ENCODE peak calls at places on chromosomes 11 and 22, in eight cellular contexts. One of them, this sample, is unnamed.
A peak's percentile ranks its signal among the peaks of the same experiment; 100 is the strongest.

GRCh38 chr11:125373426-125374391 is 122.4 kb downstream of the FEZ1 start:
- DNase-seq in amniotic stem cell: no peak
- DNase-seq in IMR-90: peak; percentile 44
- DNase-seq in mesendoderm: peak; percentile 36
- DNase-seq in activated naive CD8-positive, alpha-beta T cell treated with anti-CD3 and anti-CD28 coated beads, Interleukin-2, amount 50 U/mL, for 24 hours: no peak
- DNase-seq in naive thymus-derived CD4-positive, alpha-beta T cell: no peak
- DNase-seq in AG04449: no peak
- DNase-seq in globus pallidus: no peak
- DNase-seq in this sample: no peak

GRCh38 chr11:106872246-106872645 is 146.0 kb downstream of the GUCY1A2 start:
- DNase-seq in amniotic stem cell: no peak
- DNase-seq in IMR-90: no peak
- DNase-seq in mesendoderm: no peak
- DNase-seq in activated naive CD8-positive, alpha-beta T cell treated with anti-CD3 and anti-CD28 coated beads, Interleukin-2, amount 50 U/mL, for 24 hours: no peak
- DNase-seq in naive thymus-derived CD4-positive, alpha-beta T cell: no peak
- DNase-seq in AG04449: no peak
- DNase-seq in globus pallidus: no peak
- DNase-seq in this sample: no peak

GRCh38 chr11:313787-314547 is at the start of gene IFITM1:
- DNase-seq in amniotic stem cell: peak; percentile 37
- DNase-seq in IMR-90: peak; percentile 84
- DNase-seq in mesendoderm: peak; percentile 89
- DNase-seq in activated naive CD8-positive, alpha-beta T cell treated with anti-CD3 and anti-CD28 coated beads, Interleukin-2, amount 50 U/mL, for 24 hours: peak; percentile 56
- DNase-seq in naive thymus-derived CD4-positive, alpha-beta T cell: peak; percentile 67
- DNase-seq in AG04449: peak; percentile 31
- DNase-seq in globus pallidus: no peak
- DNase-seq in this sample: no peak

GRCh38 chr11:44628730-44629361 is 63.4 kb downstream of the CD82 start:
- DNase-seq in amniotic stem cell: no peak
- DNase-seq in IMR-90: no peak
- DNase-seq in mesendoderm: no peak
- DNase-seq in activated naive CD8-positive, alpha-beta T cell treated with anti-CD3 and anti-CD28 coated beads, Interleukin-2, amount 50 U/mL, for 24 hours: no peak
- DNase-seq in naive thymus-derived CD4-positive, alpha-beta T cell: no peak
- DNase-seq in AG04449: no peak
- DNase-seq in globus pallidus: no peak
- DNase-seq in this sample: no peak

GRCh38 chr11:129828301-129828836 is 12.7 kb downstream of the TMEM45B start:
- DNase-seq in amniotic stem cell: no peak
- DNase-seq in IMR-90: no peak
- DNase-seq in mesendoderm: no peak
- DNase-seq in activated naive CD8-positive, alpha-beta T cell treated with anti-CD3 and anti-CD28 coated beads, Interleukin-2, amount 50 U/mL, for 24 hours: no peak
- DNase-seq in naive thymus-derived CD4-positive, alpha-beta T cell: no peak
- DNase-seq in AG04449: no peak
- DNase-seq in globus pallidus: no peak
- DNase-seq in this sample: no peak

GRCh38 chr11:60816590-60817157 is 25.2 kb upstream of the CCDC86 start:
- DNase-seq in amniotic stem cell: no peak
- DNase-seq in IMR-90: no peak
- DNase-seq in mesendoderm: no peak
- DNase-seq in activated naive CD8-positive, alpha-beta T cell treated with anti-CD3 and anti-CD28 coated beads, Interleukin-2, amount 50 U/mL, for 24 hours: no peak
- DNase-seq in naive thymus-derived CD4-positive, alpha-beta T cell: no peak
- DNase-seq in AG04449: no peak
- DNase-seq in globus pallidus: no peak
- DNase-seq in this sample: no peak

GRCh38 chr11:12043959-12044772 is 35.7 kb upstream of the DKK3 start:
- DNase-seq in amniotic stem cell: peak; percentile 82
- DNase-seq in IMR-90: peak; percentile 100
- DNase-seq in mesendoderm: peak; percentile 94
- DNase-seq in activated naive CD8-positive, alpha-beta T cell treated with anti-CD3 and anti-CD28 coated beads, Interleukin-2, amount 50 U/mL, for 24 hours: peak; percentile 70
- DNase-seq in naive thymus-derived CD4-positive, alpha-beta T cell: peak; percentile 17
- DNase-seq in AG04449: peak; percentile 94
- DNase-seq in globus pallidus: peak; percentile 72
- DNase-seq in this sample: peak; percentile 61

GRCh38 chr11:76918941-76919386 is 58.2 kb downstream of the ACER3 start:
- DNase-seq in amniotic stem cell: peak; percentile 22
- DNase-seq in IMR-90: peak; percentile 78
- DNase-seq in mesendoderm: peak; percentile 68
- DNase-seq in activated naive CD8-positive, alpha-beta T cell treated with anti-CD3 and anti-CD28 coated beads, Interleukin-2, amount 50 U/mL, for 24 hours: no peak
- DNase-seq in naive thymus-derived CD4-positive, alpha-beta T cell: no peak
- DNase-seq in AG04449: peak; percentile 12
- DNase-seq in globus pallidus: peak; percentile 84
- DNase-seq in this sample: peak; percentile 79

GRCh38 chr11:126969865-126970479 is 30.6 kb downstream of the KIRREL3 start:
- DNase-seq in amniotic stem cell: peak; percentile 55
- DNase-seq in IMR-90: peak; percentile 83
- DNase-seq in mesendoderm: peak; percentile 49
- DNase-seq in activated naive CD8-positive, alpha-beta T cell treated with anti-CD3 and anti-CD28 coated beads, Interleukin-2, amount 50 U/mL, for 24 hours: no peak
- DNase-seq in naive thymus-derived CD4-positive, alpha-beta T cell: no peak
- DNase-seq in AG04449: no peak
- DNase-seq in globus pallidus: peak; percentile 72
- DNase-seq in this sample: peak; percentile 47

GRCh38 chr11:41246399-41246745 is 213.1 kb downstream of the LRRC4C start:
- DNase-seq in amniotic stem cell: no peak
- DNase-seq in IMR-90: no peak
- DNase-seq in mesendoderm: no peak
- DNase-seq in activated naive CD8-positive, alpha-beta T cell treated with anti-CD3 and anti-CD28 coated beads, Interleukin-2, amount 50 U/mL, for 24 hours: no peak
- DNase-seq in naive thymus-derived CD4-positive, alpha-beta T cell: no peak
- DNase-seq in AG04449: no peak
- DNase-seq in globus pallidus: no peak
- DNase-seq in this sample: no peak

GRCh38 chr11:119671048-119671447 is 58.0 kb downstream of the NECTIN1 start:
- DNase-seq in amniotic stem cell: no peak
- DNase-seq in IMR-90: peak; percentile 88
- DNase-seq in mesendoderm: no peak
- DNase-seq in activated naive CD8-positive, alpha-beta T cell treated with anti-CD3 and anti-CD28 coated beads, Interleukin-2, amount 50 U/mL, for 24 hours: no peak
- DNase-seq in naive thymus-derived CD4-positive, alpha-beta T cell: no peak
- DNase-seq in AG04449: no peak
- DNase-seq in globus pallidus: peak; percentile 93
- DNase-seq in this sample: peak; percentile 92

GRCh38 chr22:47605886-47606285 is 843.4 kb downstream of the TBC1D22A start:
- DNase-seq in amniotic stem cell: no peak
- DNase-seq in IMR-90: no peak
- DNase-seq in mesendoderm: no peak
- DNase-seq in activated naive CD8-positive, alpha-beta T cell treated with anti-CD3 and anti-CD28 coated beads, Interleukin-2, amount 50 U/mL, for 24 hours: no peak
- DNase-seq in naive thymus-derived CD4-positive, alpha-beta T cell: no peak
- DNase-seq in AG04449: no peak
- DNase-seq in globus pallidus: no peak
- DNase-seq in this sample: no peak